ENCODE peak calls at places on chromosomes 1 and 21, in four cellular contexts. B is colonic mucosa; A is lung; O is CD4-positive, alpha-beta memory T cell. G is an unnamed sample.
A peak's percentile ranks its signal among the peaks of the same experiment; 100 is the strongest.

GRCh38 chr1:242239394-242239793 is 240.5 kb upstream of the MAP1LC3C start:
- DNase-seq in B (no peak), A (no peak), O (no peak), G (no peak)

GRCh38 chr1:21640653-21641052 is 28.5 kb downstream of the RAP1GAP start:
- DNase-seq in B (no peak), A (no peak), O (no peak), G (peak; percentile 95)

GRCh38 chr21:43750339-43751033 is 25.6 kb downstream of the CSTB start:
- DNase-seq in B (no peak), A (no peak), O (no peak), G (no peak)

GRCh38 chr1:11823366-11824137 is 17.6 kb downstream of the CLCN6 start:
- DNase-seq in B (no peak), A (no peak), O (no peak), G (no peak)

GRCh38 chr1:8902765-8903164 is 24.3 kb upstream of the ENO1 start:
- DNase-seq in B (no peak), A (no peak), O (no peak), G (no peak)

GRCh38 chr1:226473325-226473724 is 65.4 kb upstream of the PARP1 start:
- DNase-seq in B (no peak), A (no peak), O (no peak), G (no peak)

GRCh38 chr1:198519639-198520501 is 20.6 kb downstream of the ATP6V1G3 start:
- DNase-seq in B (no peak), A (no peak), O (peak; percentile 54), G (no peak)

GRCh38 chr1:148263128-148263905 is 111.2 kb upstream of the NBPF11 start:
- DNase-seq in B (peak; percentile 64), A (peak; percentile 65), O (peak; percentile 65), G (peak; percentile 44)

GRCh38 chr1:56573311-56573710 is 6.1 kb downstream of the PLPP3 start:
- DNase-seq in B (peak; percentile 35), A (no peak), O (no peak), G (peak; percentile 68)

GRCh38 chr1:210646258-210646616 is 317.5 kb downstream of the HHAT start:
- DNase-seq in B (no peak), A (no peak), O (no peak), G (no peak)

GRCh38 chr1:32201011-32201855 is 838 bp downstream of the CCDC28B start:
- DNase-seq in B (peak; percentile 80), A (peak; percentile 62), O (peak; percentile 71), G (peak; percentile 74)

GRCh38 chr1:23899070-23899469 is 14.1 kb downstream of the CNR2 start:
- DNase-seq in B (no peak), A (no peak), O (no peak), G (no peak)

GRCh38 chr1:226223157-226223785 is at the start of gene MIXL1:
- DNase-seq in B (no peak), A (no peak), O (no peak), G (peak; percentile 4)

GRCh38 chr1:93694039-93694438 is 12.4 kb upstream of the BCAR3 start:
- DNase-seq in B (no peak), A (no peak), O (no peak), G (no peak)

GRCh38 chr1:218527737-218528136 is 182.6 kb downstream of the TGFB2 start:
- DNase-seq in B (no peak), A (no peak), O (no peak), G (no peak)

GRCh38 chr1:116481934-116482333 is 88.9 kb downstream of the CD58 start:
- DNase-seq in B (peak; percentile 81), A (no peak), O (no peak), G (no peak)

GRCh38 chr1:192609110-192610079 is 26.6 kb upstream of the RGS13 start:
- DNase-seq in B (peak; percentile 50), A (peak; percentile 36), O (peak; percentile 71), G (peak; percentile 11)

GRCh38 chr1:223771814-223772770 is 59.8 kb downstream of the CAPN2 start:
- DNase-seq in B (peak; percentile 53), A (peak; percentile 73), O (no peak), G (peak; percentile 91)

GRCh38 chr1:56758135-56758534 is 61.1 kb downstream of the FYB2 start:
- DNase-seq in B (peak; percentile 25), A (no peak), O (no peak), G (peak; percentile 35)

GRCh38 chr1:7616076-7616833 is 154.8 kb upstream of the VAMP3 start:
- DNase-seq in B (peak; percentile 33), A (peak; percentile 36), O (no peak), G (peak; percentile 79)

GRCh38 chr1:40362699-40363098 is 10.8 kb upstream of the SMAP2 start:
- DNase-seq in B (no peak), A (no peak), O (no peak), G (no peak)

GRCh38 chr21:25240974-25241373 is 366.3 kb downstream of the MRPL39 start:
- DNase-seq in B (no peak), A (no peak), O (no peak), G (no peak)

DNA sequence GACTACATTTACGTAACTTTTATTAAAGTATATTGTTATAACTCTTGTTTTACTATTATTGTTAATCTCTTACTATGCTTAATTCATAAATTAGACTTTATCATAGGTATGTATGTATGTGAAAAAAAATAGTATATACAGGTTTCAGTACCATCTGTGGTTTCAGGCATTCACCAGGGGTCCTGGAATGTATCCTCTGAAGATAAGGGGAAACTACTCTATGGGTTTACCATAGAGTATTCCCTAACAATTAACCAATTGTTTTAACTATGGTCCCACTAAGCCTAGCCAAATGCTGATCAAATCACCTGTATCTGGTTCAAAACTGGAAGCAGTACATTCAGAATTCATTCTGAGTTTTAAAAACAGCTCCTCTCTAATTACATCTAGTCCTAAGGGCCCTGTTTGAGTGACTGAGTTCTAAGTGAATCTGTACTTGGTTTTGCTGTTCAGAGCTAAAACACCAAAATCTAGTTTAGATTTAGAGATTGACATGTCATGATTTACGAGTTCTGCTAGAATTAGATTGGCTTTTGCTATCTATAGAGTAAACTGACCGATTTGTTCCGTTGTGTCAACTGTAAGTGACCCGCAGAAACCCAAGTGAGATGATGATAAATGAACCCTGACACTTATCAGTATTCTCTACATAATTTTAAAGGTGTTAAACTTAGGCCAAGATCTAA is 93.5 kb upstream of the GNG4 start:
- DNase-seq in B (no peak), A (no peak), O (no peak), G (no peak)
- H3K36me3 ChIP-seq in B (no peaks in the 10 kb centered on the region), A (peaks cover 23% of the 10 kb centered on the region), O (peaks cover 8% of the 10 kb centered on the region), G (peaks cover 15% of the 10 kb centered on the region)

DNA sequence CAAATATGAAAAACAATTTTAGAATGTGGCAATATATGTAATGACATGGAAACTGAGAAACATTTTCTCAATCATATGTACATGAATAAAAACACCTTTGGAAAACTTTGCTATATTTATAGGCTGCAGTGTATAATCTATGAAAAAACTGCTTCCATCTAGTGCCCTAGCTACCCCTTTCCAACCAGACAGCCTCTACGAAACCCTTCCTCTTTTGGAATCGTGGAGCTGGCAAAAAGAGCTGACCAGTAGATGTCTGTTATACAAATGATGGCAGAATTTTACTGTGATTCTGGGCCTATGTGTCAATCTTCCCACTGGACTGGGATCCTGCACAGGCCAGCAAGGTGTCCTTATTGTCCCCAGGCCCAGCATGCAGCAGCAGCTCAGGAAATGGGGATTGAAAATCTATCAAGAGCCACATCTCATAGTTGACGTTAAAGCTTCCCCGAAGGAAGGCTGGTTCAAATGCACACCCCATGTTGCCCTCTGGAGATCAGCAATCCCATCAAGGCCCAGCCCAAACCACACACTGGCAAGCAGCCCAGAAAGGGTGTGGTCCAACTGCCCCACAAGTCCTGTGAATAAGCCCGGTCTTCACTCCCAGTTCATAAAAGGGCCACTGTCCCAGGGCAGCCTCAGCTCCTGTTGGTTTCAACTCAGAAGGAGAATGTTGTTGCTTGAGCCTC is 8.9 kb upstream of the FAM20B start:
- DNase-seq in B (peak; percentile 99), A (peak; percentile 89), O (no peak), G (peak; percentile 88)
- H3K27ac ChIP-seq in B (peak overlapping the region; percentile 90), A (peak overlapping the region; percentile 46), O (no peak overlapping the region), G (no peak overlapping the region)

DNA sequence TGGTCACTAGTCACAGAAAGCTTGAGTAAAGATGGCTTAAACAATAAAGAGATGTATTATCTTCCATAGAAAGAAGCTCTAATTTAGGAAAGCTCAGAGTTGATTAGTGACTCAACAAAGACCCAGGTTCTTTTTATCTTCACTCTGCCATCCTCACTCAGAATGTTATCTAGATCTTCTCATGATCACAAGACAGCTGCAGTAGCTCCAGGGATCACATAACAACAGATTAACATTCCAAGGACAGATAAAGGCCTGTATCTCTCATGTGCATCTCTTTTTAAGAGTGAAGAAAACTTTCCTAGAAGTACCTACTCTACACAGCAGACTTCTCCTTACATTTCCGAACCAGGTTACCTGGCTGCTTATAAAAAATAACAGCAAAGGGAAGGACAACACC is 368.7 kb upstream of the PROX1 start:
- DNase-seq in B (no peak), A (no peak), O (no peak), G (no peak)
- H3K27me3 ChIP-seq in B (no peaks in the 10 kb centered on the region), A (no peaks in the 10 kb centered on the region), O (no peaks in the 10 kb centered on the region), G (no peaks in the 10 kb centered on the region)

GRCh38 chr1:1398677-1399186 is 403 bp downstream of the CCNL2 start:
- DNase-seq in B (no peak), A (no peak), O (no peak), G (no peak)

GRCh38 chr1:1399870-1400575 is 888 bp upstream of the CCNL2 start:
- DNase-seq in B (no peak), A (no peak), O (no peak), G (peak; percentile 11)

GRCh38 chr1:1397839-1398523 is 1.2 kb downstream of the CCNL2 start:
- DNase-seq in B (no peak), A (no peak), O (no peak), G (no peak)

GRCh38 chr1:1400576-1401456 is 1.7 kb upstream of the CCNL2 start:
- DNase-seq in B (no peak), A (no peak), O (no peak), G (no peak)

GRCh38 chr1:1399187-1399869 is at the start of gene CCNL2:
- DNase-seq in B (peak; percentile 98), A (peak; percentile 99), O (peak; percentile 99), G (peak; percentile 99)
- H3K36me3 ChIP-seq in B (peaks cover 22% of the 10 kb centered on the region), A (peaks cover 9% of the 10 kb centered on the region), O (peaks cover 49% of the 10 kb centered on the region), G (peaks cover 42% of the 10 kb centered on the region)

GRCh38 chr1:162022626-162023025 is 1.0 kb downstream of the OLFML2B start:
- DNase-seq in B (no peak), A (no peak), O (no peak), G (no peak)

GRCh38 chr1:162026906-162027305 is 3.2 kb upstream of the OLFML2B start:
- DNase-seq in B (no peak), A (no peak), O (no peak), G (no peak)

GRCh38 chr1:162021124-162021523 is 2.5 kb downstream of the OLFML2B start:
- DNase-seq in B (no peak), A (no peak), O (no peak), G (no peak)

GRCh38 chr1:162023181-162023546 is 505 bp downstream of the OLFML2B start:
- DNase-seq in B (no peak), A (no peak), O (no peak), G (no peak)

GRCh38 chr1:162023547-162024501 is at the start of gene OLFML2B:
- DNase-seq in B (peak; percentile 64), A (peak; percentile 51), O (peak; percentile 31), G (peak; percentile 50)
- H3K27ac ChIP-seq in B (no peak within 1 kb of the TSS), A (peak within 1 kb of the TSS; percentile 49), O (no peak within 1 kb of the TSS), G (peak within 1 kb of the TSS; percentile 54)

DNA sequence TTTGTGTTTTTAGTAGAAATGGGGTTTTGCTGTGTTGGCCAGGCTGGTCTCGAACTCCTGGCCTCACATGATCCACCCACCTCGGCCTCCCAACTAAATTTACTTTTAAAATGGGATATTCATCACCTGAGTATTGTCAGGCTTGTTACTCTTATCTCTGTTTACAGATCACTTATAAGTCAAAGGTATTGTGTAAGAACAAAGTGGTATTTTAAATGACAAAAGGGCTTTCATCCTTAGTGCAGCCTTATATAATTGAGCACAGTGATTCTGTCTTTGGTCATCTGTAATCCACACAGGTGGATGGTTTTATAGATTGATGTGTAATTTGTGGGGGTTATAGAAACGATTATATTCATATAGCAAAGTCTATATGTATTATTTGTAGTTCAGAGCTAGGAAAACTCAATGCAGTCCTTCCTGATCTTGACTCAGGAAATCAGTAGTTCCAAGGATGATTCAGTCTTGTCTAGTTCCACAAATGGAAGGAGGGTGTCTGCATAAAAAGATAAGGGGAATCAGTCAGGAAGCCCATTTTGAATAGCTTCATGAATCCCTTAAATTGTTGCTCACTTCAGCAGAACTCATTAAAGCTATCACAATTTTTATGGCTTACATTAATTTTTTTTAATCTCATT is 34.6 kb downstream of the STXBP3 start:
- DNase-seq in B (no peak), A (no peak), O (no peak), G (no peak)
- H3K27me3 ChIP-seq in B (no peaks in the 10 kb centered on the region), A (no peaks in the 10 kb centered on the region), O (no peaks in the 10 kb centered on the region), G (no peaks in the 10 kb centered on the region)

G was measured in thyroid gland.